ENCODE peak calls at places on chromosomes 4 and X, in nine cellular contexts. T is esophagus squamous epithelium, E is tibial nerve, K is hepatocyte, H is PC-9, A is trophoblast cell, B is ascending aorta, V is Caco-2, Z is dorsolateral prefrontal cortex. F is an unnamed sample.

GRCh38 chr4:85489273-85489672 is 14.3 kb downstream of the ARHGAP24 start:
- DNase-seq in T (no peak), E (no peak), K (peak), H (no peak), A (peak), B (no peak), V (peak), Z (no peak), F (no peak)

GRCh38 chr4:154781126-154781982 is at the start of gene RBM46:
- DNase-seq in T (no peak), E (no peak), K (no peak), H (no peak), A (no peak), B (no peak), V (no peak), Z (no peak), F (no peak)

GRCh38 chrX:18906286-18906685 is 77.6 kb downstream of the PHKA2 start:
- DNase-seq in T (no peak), E (no peak), K (no peak), H (no peak), A (no peak), B (no peak), V (no peak), Z (no peak), F (no peak)

GRCh38 chr4:64340243-64341110 is 68.8 kb downstream of the TECRL start:
- DNase-seq in T (no peak), E (no peak), K (no peak), H (no peak), A (no peak), B (no peak), V (no peak), Z (no peak), F (no peak)

GRCh38 chr4:4763815-4764202 is 95.7 kb upstream of the MSX1 start:
- DNase-seq in T (no peak), E (no peak), K (no peak), H (no peak), A (no peak), B (no peak), V (no peak), Z (no peak), F (no peak)

GRCh38 chr4:127211377-127212268 is 421.1 kb upstream of the INTU start:
- DNase-seq in T (no peak), E (no peak), K (no peak), H (no peak), A (no peak), B (no peak), V (no peak), Z (no peak), F (no peak)

GRCh38 chr4:166066936-166067335 is 193.9 kb downstream of the TLL1 start:
- DNase-seq in T (no peak), E (no peak), K (no peak), H (no peak), A (no peak), B (no peak), V (no peak), Z (no peak), F (no peak)

GRCh38 chrX:16999275-16999674 is 52.8 kb downstream of the REPS2 start:
- DNase-seq in T (no peak), E (no peak), K (no peak), H (no peak), A (no peak), B (no peak), V (no peak), Z (peak), F (no peak)

GRCh38 chr4:38106886-38107514 is 146.8 kb downstream of the PTTG2 start:
- DNase-seq in T (no peak), E (no peak), K (no peak), H (no peak), A (no peak), B (no peak), V (no peak), Z (no peak), F (no peak)

GRCh38 chr4:10095296-10095991 is 21.2 kb downstream of the WDR1 start:
- DNase-seq in T (no peak), E (no peak), K (no peak), H (peak), A (no peak), B (no peak), V (no peak), Z (no peak), F (no peak)

GRCh38 chr4:18934197-18934596 is 912.6 kb upstream of the LCORL start:
- DNase-seq in T (no peak), E (no peak), K (no peak), H (no peak), A (no peak), B (no peak), V (no peak), Z (no peak), F (no peak)

GRCh38 chr4:156336516-156336915 is 382.9 kb upstream of the CTSO start:
- DNase-seq in T (no peak), E (no peak), K (no peak), H (no peak), A (no peak), B (no peak), V (no peak), Z (no peak), F (no peak)

GRCh38 chr4:83118869-83119268 is 4.3 kb upstream of the PLAC8 start:
- DNase-seq in T (no peak), E (no peak), K (no peak), H (no peak), A (no peak), B (no peak), V (no peak), Z (no peak), F (no peak)

GRCh38 chr4:116015062-116015461 is 901.6 kb upstream of the NDST4 start:
- DNase-seq in T (no peak), E (no peak), K (no peak), H (no peak), A (no peak), B (no peak), V (no peak), Z (no peak), F (no peak)

GRCh38 chrX:41302293-41302868 is 31.6 kb upstream of the DDX3X start:
- DNase-seq in T (no peak), E (no peak), K (no peak), H (peak), A (peak), B (no peak), V (peak), Z (no peak), F (no peak)

GRCh38 chrX:70527610-70528009 is 83.0 kb downstream of the DLG3 start:
- DNase-seq in T (no peak), E (no peak), K (no peak), H (no peak), A (no peak), B (no peak), V (no peak), Z (no peak), F (no peak)

GRCh38 chr4:148056879-148057278 is 325.0 kb downstream of the ARHGAP10 start:
- DNase-seq in T (no peak), E (no peak), K (no peak), H (no peak), A (peak), B (peak), V (no peak), Z (no peak), F (peak)

GRCh38 chrX:16212436-16212835 is 45.2 kb downstream of the MAGEB17 start:
- DNase-seq in T (no peak), E (no peak), K (peak), H (no peak), A (no peak), B (no peak), V (no peak), Z (peak), F (no peak)

GRCh38 chrX:138638996-138639395 is 72.5 kb downstream of the FGF13 start:
- DNase-seq in T (no peak), E (no peak), K (no peak), H (no peak), A (no peak), B (no peak), V (no peak), Z (no peak), F (no peak)

GRCh38 chrX:77937291-77937690 is 26.8 kb downstream of the ATP7A start:
- DNase-seq in T (no peak), E (no peak), K (no peak), H (no peak), A (no peak), B (no peak), V (no peak), Z (no peak), F (no peak)

GRCh38 chr4:159516556-159516955 is 413.7 kb downstream of the RAPGEF2 start:
- DNase-seq in T (no peak), E (no peak), K (no peak), H (no peak), A (no peak), B (no peak), V (no peak), Z (no peak), F (no peak)

GRCh38 chr4:121688696-121689095 is 8.1 kb downstream of the ANXA5 start:
- DNase-seq in T (no peak), E (no peak), K (no peak), H (no peak), A (no peak), B (no peak), V (no peak), Z (no peak), F (no peak)

GRCh38 chr4:121688261-121688660 is 8.5 kb downstream of the ANXA5 start:
- DNase-seq in T (no peak), E (no peak), K (no peak), H (no peak), A (no peak), B (no peak), V (no peak), Z (no peak), F (no peak)

GRCh38 chr4:121693450-121693849 is 3.3 kb downstream of the ANXA5 start:
- DNase-seq in T (no peak), E (no peak), K (no peak), H (no peak), A (peak), B (no peak), V (no peak), Z (no peak), F (no peak)

GRCh38 chr4:121692261-121692660 is 4.5 kb downstream of the ANXA5 start:
- DNase-seq in T (no peak), E (no peak), K (no peak), H (no peak), A (no peak), B (no peak), V (no peak), Z (no peak), F (no peak)

DNA sequence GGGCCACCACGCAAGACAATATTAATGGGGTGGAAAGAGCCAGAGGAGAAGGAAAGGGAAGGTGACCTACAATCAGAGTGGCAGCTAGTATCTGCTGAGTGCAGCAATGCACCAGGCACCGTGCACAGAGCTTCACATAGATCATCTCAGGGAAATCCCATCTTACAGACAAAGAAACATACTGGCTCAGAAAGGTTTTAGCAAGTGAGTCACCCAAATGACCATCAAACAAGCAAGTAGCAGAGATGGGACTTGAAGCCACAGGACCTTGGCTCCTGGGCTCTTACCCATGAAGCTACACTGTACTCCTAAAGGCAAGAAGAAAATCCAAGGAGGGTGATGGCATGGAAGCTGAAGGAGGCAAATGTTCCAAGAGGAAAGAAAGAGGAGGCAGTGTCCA is 6.8 kb downstream of the ANXA5 start:
- DNase-seq in T (no peak), E (no peak), K (no peak), H (no peak), A (peak), B (no peak), V (no peak), Z (no peak), F (no peak)
- H3K4me3 ChIP-seq in T (no peak), E (no peak), K (no peak), H (peak), A (no peak), B (peak), V (no peak), Z (no peak), F (no peak)

DNA sequence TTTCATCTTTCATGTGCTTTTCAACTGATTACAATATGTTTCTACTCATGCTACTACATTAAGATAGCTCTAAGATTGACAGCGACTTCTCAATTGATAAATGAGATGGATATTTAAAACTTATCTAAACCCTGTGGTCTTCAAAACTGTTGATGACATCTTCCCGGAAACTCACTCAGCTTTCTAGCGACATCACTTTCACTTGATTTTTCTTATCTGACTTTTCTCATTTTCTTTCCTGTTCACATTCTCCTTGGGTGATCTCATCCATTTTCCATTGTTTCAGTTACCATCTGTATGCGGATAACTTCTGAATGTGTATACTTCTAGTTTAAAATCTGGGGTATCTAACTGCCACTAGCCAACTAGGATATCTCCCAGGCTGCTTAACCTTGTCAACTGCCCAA is 3.1 kb downstream of the POLR2B start:
- DNase-seq in T (no peak), E (no peak), K (no peak), H (no peak), A (no peak), B (no peak), V (no peak), Z (no peak), F (no peak)
- H3K4me3 ChIP-seq in T (no peak), E (no peak), K (no peak), H (no peak), A (no peak), B (no peak), V (no peak), Z (no peak), F (no peak)

DNA sequence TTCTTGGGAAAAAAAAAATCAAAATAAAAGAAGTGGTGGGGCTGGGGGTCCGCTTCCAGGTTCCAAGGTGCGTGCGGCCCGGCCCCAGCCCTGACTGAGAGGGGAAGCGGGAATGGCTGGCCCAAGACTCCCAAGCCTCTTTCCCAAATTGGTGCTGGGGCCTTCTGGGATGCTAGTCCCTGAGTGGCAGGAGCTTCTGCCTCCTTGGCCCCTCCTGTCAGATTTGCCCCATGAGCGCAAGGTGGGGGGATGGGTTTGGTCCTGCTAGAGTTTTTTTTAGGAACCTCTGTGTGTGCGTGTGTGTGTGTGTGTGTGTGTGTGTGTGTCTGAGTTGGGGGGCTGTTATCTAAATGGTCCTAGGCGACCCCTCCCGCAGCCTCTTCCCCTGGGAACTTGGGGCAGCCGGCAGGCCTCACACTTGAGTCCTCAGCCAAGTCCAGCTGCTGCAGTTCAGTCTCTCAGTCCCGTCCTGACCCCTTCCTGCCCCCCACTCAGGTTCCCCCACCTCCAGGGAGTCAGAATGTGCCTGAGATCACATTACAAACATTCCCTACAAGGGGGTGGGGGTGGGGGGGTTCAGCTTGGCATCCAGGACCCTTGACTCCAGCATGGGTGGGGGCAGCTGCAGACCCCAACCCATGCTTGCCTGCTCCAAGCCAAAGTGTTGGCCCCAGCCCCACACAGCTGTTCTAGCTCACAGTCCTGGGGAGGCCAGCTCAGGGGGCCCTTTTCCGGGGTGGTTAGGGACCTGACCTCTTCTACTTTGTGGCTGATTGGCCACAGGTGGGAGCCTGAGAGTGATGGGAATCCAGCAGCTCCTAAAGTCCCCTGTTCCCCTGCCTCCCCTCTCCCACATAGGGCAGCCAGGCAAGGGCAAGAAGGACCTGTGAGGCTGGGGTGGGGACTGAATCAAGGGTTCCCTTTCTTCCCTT is 4.0 kb downstream of the EFNB1 start:
- DNase-seq in T (no peak), E (no peak), K (no peak), H (no peak), A (no peak), B (no peak), V (no peak), Z (no peak), F (no peak)
- H3K4me3 ChIP-seq in T (peak), E (peak), K (no peak), H (no peak), A (no peak), B (peak), V (no peak), Z (peak), F (peak)

GRCh38 chrX:153642655-153643430 is 4.2 kb upstream of the DUSP9 start:
- DNase-seq in T (no peak), E (no peak), K (no peak), H (no peak), A (no peak), B (no peak), V (no peak), Z (peak), F (no peak)

GRCh38 chrX:153643431-153644351 is 3.3 kb upstream of the DUSP9 start:
- DNase-seq in T (no peak), E (no peak), K (no peak), H (no peak), A (peak), B (no peak), V (peak), Z (no peak), F (no peak)

GRCh38 chrX:153641575-153642312 is 5.3 kb upstream of the DUSP9 start:
- DNase-seq in T (no peak), E (no peak), K (peak), H (no peak), A (no peak), B (no peak), V (no peak), Z (peak), F (no peak)

GRCh38 chrX:153640736-153641574 is 6.0 kb upstream of the DUSP9 start:
- DNase-seq in T (no peak), E (no peak), K (peak), H (no peak), A (peak), B (no peak), V (no peak), Z (no peak), F (no peak)

GRCh38 chrX:153642313-153642654 is 4.7 kb upstream of the DUSP9 start:
- DNase-seq in T (no peak), E (no peak), K (peak), H (no peak), A (no peak), B (no peak), V (peak), Z (peak), F (no peak)
- H3K4me3 ChIP-seq in T (peak), E (peak), K (no peak), H (no peak), A (no peak), B (peak), V (peak), Z (peak), F (no peak)

GRCh38 chr4:15339732-15340131 is 88.1 kb upstream of the C1QTNF7 start:
- DNase-seq in T (no peak), E (no peak), K (no peak), H (no peak), A (no peak), B (no peak), V (no peak), Z (no peak), F (no peak)
- H3K4me3 ChIP-seq in T (peak), E (no peak), K (no peak), H (no peak), A (no peak), B (peak), V (no peak), Z (no peak), F (peak)

F was measured in breast epithelium.